ENCODE peak calls at places on chromosomes 11 and 22, in five cellular contexts. I, X, G, B and L are unnamed samples.

GRCh38 chr22:42284643-42285181 is 14.3 kb upstream of the TCF20 start:
- DNase-seq in I (no peak), X (no peak), G (no peak), B (no peak), L (no peak)

GRCh38 chr11:69647761-69648497 is 7.0 kb downstream of the CCND1 start:
- DNase-seq in I (no peak), X (no peak), G (no peak), B (no peak), L (peak)

GRCh38 chr11:8744423-8744822 is 61.8 kb downstream of the RPL27A start:
- DNase-seq in I (no peak), X (peak), G (no peak), B (no peak), L (peak)

GRCh38 chr11:17979770-17980371 is 33.0 kb downstream of the SERGEF start:
- DNase-seq in I (peak), X (peak), G (peak), B (peak), L (peak)

GRCh38 chr11:102047305-102047924 is at the start of gene CFAP300:
- DNase-seq in I (peak), X (peak), G (peak), B (peak), L (peak)

GRCh38 chr11:3934658-3935057 is 79.2 kb downstream of the STIM1 start:
- DNase-seq in I (no peak), X (no peak), G (no peak), B (no peak), L (no peak)

GRCh38 chr11:117381481-117381880 is 53.8 kb downstream of the CEP164 start:
- DNase-seq in I (no peak), X (no peak), G (no peak), B (no peak), L (no peak)

GRCh38 chr11:27350503-27350902 is 12.5 kb downstream of the CCDC34 start:
- DNase-seq in I (no peak), X (no peak), G (no peak), B (no peak), L (peak)

GRCh38 chr22:22770280-22770871 is 117.2 kb upstream of the IGLL5 start:
- DNase-seq in I (peak), X (peak), G (peak), B (no peak), L (peak)

GRCh38 chr22:36461665-36462474 is 19.6 kb downstream of the TXN2 start:
- DNase-seq in I (no peak), X (peak), G (peak), B (no peak), L (peak)

GRCh38 chr11:25734592-25735211 is 597.2 kb upstream of the ANO3 start:
- DNase-seq in I (peak), X (peak), G (peak), B (peak), L (peak)

GRCh38 chr22:47918936-47919505 is 1156.6 kb downstream of the TBC1D22A start:
- DNase-seq in I (peak), X (no peak), G (no peak), B (peak), L (no peak)

GRCh38 chr11:3165152-3165705 is at the start of gene OSBPL5:
- DNase-seq in I (peak), X (peak), G (peak), B (peak), L (peak)

GRCh38 chr22:40156001-40156516 is 21.7 kb upstream of the TNRC6B start:
- DNase-seq in I (no peak), X (peak), G (peak), B (peak), L (peak)

DNA sequence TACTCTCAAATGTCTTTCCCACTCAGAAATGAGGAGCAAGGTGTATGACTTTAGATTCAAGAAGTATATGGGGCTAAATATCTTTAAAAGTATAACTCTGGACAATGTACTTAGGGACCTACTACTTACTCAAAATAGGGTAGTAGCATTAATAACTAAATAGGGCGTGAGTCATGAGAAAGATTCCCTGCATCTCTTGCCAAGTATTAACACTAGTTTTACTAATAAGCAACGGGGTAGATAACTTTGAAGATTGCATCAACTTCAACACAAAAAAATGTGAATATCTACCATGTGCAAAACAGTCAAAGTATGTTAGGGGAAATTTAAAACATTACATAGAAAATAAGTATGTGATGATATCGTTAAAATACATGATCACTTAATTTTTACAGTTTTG is 99.6 kb downstream of the PGR start:
- DNase-seq in I (no peak), X (no peak), G (no peak), B (no peak), L (no peak)
- TF ChIP-seq EZH2phosphoT487 in I (no peak), X (no peak), G (no peak), B (no peak), L (no peak)

DNA sequence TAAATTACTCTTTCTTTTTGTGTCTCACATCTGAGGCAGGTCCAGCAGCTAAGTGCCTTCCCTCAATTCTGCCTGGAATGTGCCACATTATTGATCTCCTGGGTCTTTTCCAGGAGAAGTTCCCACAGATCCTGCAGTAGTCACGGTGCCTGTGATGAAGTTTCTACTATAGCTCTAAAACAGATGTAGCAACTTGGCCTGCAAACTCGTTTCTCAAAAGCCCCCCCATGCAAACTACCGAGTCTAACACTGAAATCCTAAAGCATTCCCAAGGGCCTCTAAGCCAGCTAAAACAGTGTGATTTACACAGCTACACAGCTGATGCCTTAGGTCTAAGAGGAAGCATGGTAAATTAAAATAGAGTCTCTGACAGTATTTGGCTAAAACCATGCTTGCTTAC is 54.3 kb downstream of the DDI1 start:
- DNase-seq in I (peak), X (no peak), G (no peak), B (no peak), L (no peak)
- TF ChIP-seq EZH2phosphoT487 in I (no peak), X (no peak), G (no peak), B (no peak), L (no peak)

DNA sequence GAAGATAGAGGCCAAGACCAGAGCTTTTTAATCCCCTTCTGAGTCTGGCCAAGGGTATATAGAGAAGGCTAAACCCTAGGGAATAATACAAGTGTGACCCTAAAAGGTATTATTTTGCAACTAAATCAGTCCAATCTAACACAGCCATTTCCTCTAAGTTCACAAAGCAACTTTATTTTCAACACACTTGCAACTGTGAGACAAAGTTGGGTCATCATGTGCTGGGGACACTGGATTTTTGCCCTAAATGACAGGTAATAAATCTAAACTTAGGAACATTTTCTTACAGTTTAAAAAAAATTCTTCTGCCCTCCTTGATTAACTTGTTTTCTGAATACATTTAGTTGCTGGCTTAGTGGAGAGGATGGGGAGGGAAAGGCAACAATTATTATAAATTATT is 78.3 kb downstream of the DDIAS start:
- DNase-seq in I (no peak), X (no peak), G (no peak), B (no peak), L (peak)
- TF ChIP-seq EZH2phosphoT487 in I (no peak), X (no peak), G (no peak), B (no peak), L (no peak)

GRCh38 chr11:133836076-133836548 is 9.2 kb downstream of the SPATA19 start:
- DNase-seq in I (no peak), X (no peak), G (no peak), B (no peak), L (no peak)
- TF ChIP-seq EZH2phosphoT487 in I (no peak), X (no peak), G (no peak), B (no peak), L (no peak)